ENCODE peak calls at places on chromosome 17, in seven cellular contexts. N, G, X, V, W, L and H are unnamed samples.

GRCh38 chr17:44444735-44445105 is 55.3 kb upstream of the ITGA2B start:
- ATAC-seq in G (no peak), L (no peak), W (peak), V (no peak), N (no peak), X (no peak), H (peak)

GRCh38 chr17:1399366-1399678 is 700 bp downstream of the YWHAE start:
- ATAC-seq in G (peak), W (peak), X (no peak), V (peak), L (peak), N (peak), H (peak)

GRCh38 chr17:36153887-36154576 is 22.4 kb downstream of the TBC1D3B start:
- ATAC-seq in N (no peak), L (no peak), G (no peak), X (no peak), W (no peak), V (no peak), H (no peak)

GRCh38 chr17:72795941-72796340 is 296.5 kb downstream of the SLC39A11 start:
- ATAC-seq in L (no peak), N (no peak), G (no peak), X (no peak), W (no peak), V (no peak), H (no peak)

GRCh38 chr17:50218071-50218759 is 16.8 kb upstream of the COL1A1 start:
- ATAC-seq in X (no peak), V (peak), G (no peak), L (no peak), W (no peak), N (peak), H (no peak)

GRCh38 chr17:50768348-50768761 is 1.0 kb upstream of the ANKRD40CL start:
- ATAC-seq in W (peak), N (no peak), L (no peak), X (peak), G (peak), V (no peak), H (peak)

GRCh38 chr17:75345514-75346167 is 56.4 kb upstream of the SLC25A19 start:
- ATAC-seq in X (no peak), W (peak), L (peak), G (peak), V (no peak), N (no peak), H (peak)

GRCh38 chr17:29661220-29661619 is 38.5 kb upstream of the CORO6 start:
- ATAC-seq in G (no peak), V (no peak), W (no peak), X (no peak), L (no peak), N (no peak), H (no peak)

GRCh38 chr17:38748329-38749221 is at the start of gene PCGF2:
- ATAC-seq in X (peak), V (peak), G (peak), L (no peak), W (no peak), N (peak), H (peak)

GRCh38 chr17:4722678-4723240 is 8.5 kb upstream of the MED11 start:
- ATAC-seq in V (no peak), W (no peak), N (no peak), L (no peak), G (no peak), X (no peak), H (no peak)

GRCh38 chr17:16171613-16172012 is 43.7 kb downstream of the NCOR1 start:
- ATAC-seq in G (peak), N (no peak), L (no peak), X (peak), V (no peak), W (no peak), H (no peak)

GRCh38 chr17:67439269-67439668 is 62.2 kb downstream of the PITPNC1 start:
- ATAC-seq in V (no peak), L (no peak), N (no peak), X (no peak), W (no peak), G (no peak), H (no peak)

GRCh38 chr17:40857535-40857934 is 9.5 kb downstream of the KRT12 start:
- ATAC-seq in N (no peak), G (no peak), W (no peak), V (peak), X (no peak), L (no peak), H (no peak)

GRCh38 chr17:38654411-38655398 is 20.1 kb downstream of the EPOP start:
- ATAC-seq in L (no peak), W (no peak), V (no peak), G (no peak), N (no peak), X (no peak), H (no peak)

GRCh38 chr17:15883617-15884111 is 61.3 kb upstream of the ADORA2B start:
- ATAC-seq in W (peak), L (no peak), N (no peak), V (no peak), G (peak), X (peak), H (peak)

GRCh38 chr17:1541367-1541904 is 21.2 kb downstream of the PITPNA start:
- ATAC-seq in V (no peak), N (no peak), X (no peak), G (no peak), L (no peak), W (peak), H (no peak)

GRCh38 chr17:21031756-21032396 is 10.9 kb downstream of the USP22 start:
- ATAC-seq in X (no peak), L (no peak), N (no peak), G (no peak), W (no peak), V (no peak), H (no peak)

GRCh38 chr17:37856245-37856644 is 68.0 kb upstream of the TBC1D3K start:
- ATAC-seq in X (no peak), L (no peak), V (no peak), G (no peak), N (no peak), W (no peak), H (no peak)

GRCh38 chr17:4725646-4726300 is 5.5 kb upstream of the MED11 start:
- ATAC-seq in N (no peak), X (no peak), W (no peak), V (no peak), L (no peak), G (peak), H (no peak)

GRCh38 chr17:62919388-62919787 is 46.6 kb upstream of the TANC2 start:
- ATAC-seq in N (no peak), V (no peak), G (no peak), W (no peak), X (no peak), L (no peak), H (no peak)

GRCh38 chr17:35051183-35051578 is 12.3 kb downstream of the RFFL start:
- ATAC-seq in G (peak), V (peak), W (peak), L (peak), N (no peak), X (no peak), H (peak)

GRCh38 chr17:2797632-2798031 is 1.4 kb downstream of the RAP1GAP2 start:
- ATAC-seq in N (no peak), X (no peak), W (no peak), G (no peak), V (no peak), L (no peak), H (no peak)

GRCh38 chr17:57853695-57854094 is 3.9 kb upstream of the MRPS23 start:
- ATAC-seq in G (no peak), X (no peak), N (no peak), W (no peak), L (no peak), V (no peak), H (no peak)

GRCh38 chr17:78185981-78186688 is 717 bp downstream of the TK1 start:
- ATAC-seq in X (peak), V (peak), L (no peak), N (peak), G (peak), W (no peak), H (peak)

GRCh38 chr17:57783338-57783742 is 38.2 kb upstream of the CCDC182 start:
- ATAC-seq in L (peak), G (peak), V (peak), W (peak), N (peak), X (peak), H (peak)

GRCh38 chr17:72401883-72402726 is 281.3 kb downstream of the SOX9 start:
- ATAC-seq in G (no peak), L (no peak), V (no peak), W (no peak), N (no peak), X (no peak), H (no peak)

GRCh38 chr17:76485569-76485968 is 15.7 kb downstream of the RHBDF2 start:
- ATAC-seq in X (no peak), V (peak), G (peak), L (no peak), N (peak), W (no peak), H (no peak)

GRCh38 chr17:35731239-35731931 is at the start of gene RASL10B:
- ATAC-seq in G (peak), V (peak), L (peak), X (peak), W (peak), N (peak), H (peak)

GRCh38 chr17:45782889-45783592 is 1.1 kb upstream of the CRHR1 start:
- ATAC-seq in W (peak), V (peak), L (peak), G (peak), N (no peak), X (peak), H (no peak)

GRCh38 chr17:43399839-43400328 is 1.1 kb downstream of the ARL4D start:
- ATAC-seq in X (peak), W (no peak), L (no peak), V (peak), N (no peak), G (peak), H (no peak)

GRCh38 chr17:10266477-10266876 is 68.1 kb upstream of the GAS7 start:
- ATAC-seq in L (no peak), W (peak), G (no peak), X (no peak), V (no peak), N (no peak), H (no peak)